ENCODE peak calls at places on chromosomes 6 and 20, in five cellular contexts. R is heart right ventricle, G is fibroblast of lung, W is lower lobe of right lung, E is SJSA1. X is an unnamed sample.

GRCh38 chr6:109491207-109491938 is 8.4 kb upstream of the ZBTB24 start:
- DNase-seq in G (no peak), E (no peak), W (no peak), R (no peak), X (no peak)

GRCh38 chr20:33192912-33193501 is 24.1 kb upstream of the BPIFA3 start:
- DNase-seq in G (no peak), W (no peak), E (no peak), R (no peak), X (no peak)

GRCh38 chr6:90241229-90241873 is 55.3 kb downstream of the BACH2 start:
- DNase-seq in R (peak; percentile 30), G (no peak), E (no peak), W (no peak), X (no peak)

GRCh38 chr6:30127238-30128093 is 8.5 kb upstream of the TRIM40 start:
- DNase-seq in R (no peak), G (no peak), W (no peak), E (no peak), X (no peak)

GRCh38 chr20:36687850-36688249 is 41.9 kb upstream of the SLA2 start:
- DNase-seq in R (no peak), G (no peak), W (no peak), E (no peak), X (no peak)

GRCh38 chr6:100078509-100078908 is 84.5 kb upstream of the MCHR2 start:
- DNase-seq in E (peak; percentile 43), G (peak; percentile 6), W (no peak), R (no peak), X (no peak)

GRCh38 chr6:160118620-160119234 is 2.9 kb upstream of the SLC22A1 start:
- DNase-seq in E (no peak), R (no peak), G (no peak), W (no peak), X (no peak)

GRCh38 chr20:2820896-2821869 is 5.0 kb downstream of the TMEM239 start:
- DNase-seq in G (no peak), W (no peak), E (no peak), R (no peak), X (no peak)

GRCh38 chr6:7904654-7905319 is 5.8 kb downstream of the TXNDC5 start:
- DNase-seq in W (no peak), G (no peak), R (no peak), E (no peak), X (no peak)

GRCh38 chr6:131251593-131252204 is 116.4 kb downstream of the AKAP7 start:
- DNase-seq in W (no peak), E (no peak), G (no peak), R (no peak), X (no peak)

GRCh38 chr20:6120491-6120988 is 2.3 kb downstream of the FERMT1 start:
- DNase-seq in G (no peak), W (no peak), E (no peak), R (no peak), X (no peak)

GRCh38 chr20:10611357-10611756 is 62.4 kb downstream of the JAG1 start:
- DNase-seq in E (peak; percentile 28), R (peak; percentile 70), W (no peak), G (peak; percentile 50), X (no peak)

GRCh38 chr6:134846031-134846430 is 103.9 kb downstream of the ALDH8A1 start:
- DNase-seq in E (no peak), R (no peak), W (no peak), G (peak; percentile 78), X (no peak)

GRCh38 chr6:32941412-32941784 is 570 bp upstream of the HLA-DMB start:
- DNase-seq in W (no peak), R (no peak), G (no peak), E (no peak), X (peak; percentile 30)

GRCh38 chr20:38975539-38976120 is 13.5 kb downstream of the DHX35 start:
- DNase-seq in G (no peak), R (no peak), E (no peak), W (no peak), X (no peak)

GRCh38 chr20:38970302-38970701 is 8.2 kb downstream of the DHX35 start:
- DNase-seq in G (peak; percentile 31), R (no peak), E (peak; percentile 42), W (no peak), X (no peak)

GRCh38 chr20:38969708-38970107 is 7.6 kb downstream of the DHX35 start:
- DNase-seq in R (no peak), W (no peak), G (no peak), E (no peak), X (no peak)

GRCh38 chr20:38973107-38973506 is 11.0 kb downstream of the DHX35 start:
- DNase-seq in R (no peak), G (no peak), W (no peak), E (no peak), X (no peak)

GRCh38 chr20:38973546-38974120 is 11.5 kb downstream of the DHX35 start:
- DNase-seq in E (peak; percentile 44), G (peak; percentile 72), R (peak; percentile 34), W (no peak), X (no peak)
- H3K27ac ChIP-seq in E (peak overlapping the region; percentile 2), G (peak overlapping the region; percentile 59), R (no peak overlapping the region), W (no peak overlapping the region), X (no peak overlapping the region)

GRCh38 chr6:43804550-43805223 is 34.7 kb downstream of the VEGFA start:
- DNase-seq in R (no peak), E (no peak), G (no peak), W (no peak), X (no peak)
- H3K4me1 ChIP-seq in R (peaks cover 7% of the 10 kb centered on the region), E (peaks cover 3% of the 10 kb centered on the region), G (peaks cover 5% of the 10 kb centered on the region), W (peaks cover 77% of the 10 kb centered on the region), X (no peaks in the 10 kb centered on the region)

DNA sequence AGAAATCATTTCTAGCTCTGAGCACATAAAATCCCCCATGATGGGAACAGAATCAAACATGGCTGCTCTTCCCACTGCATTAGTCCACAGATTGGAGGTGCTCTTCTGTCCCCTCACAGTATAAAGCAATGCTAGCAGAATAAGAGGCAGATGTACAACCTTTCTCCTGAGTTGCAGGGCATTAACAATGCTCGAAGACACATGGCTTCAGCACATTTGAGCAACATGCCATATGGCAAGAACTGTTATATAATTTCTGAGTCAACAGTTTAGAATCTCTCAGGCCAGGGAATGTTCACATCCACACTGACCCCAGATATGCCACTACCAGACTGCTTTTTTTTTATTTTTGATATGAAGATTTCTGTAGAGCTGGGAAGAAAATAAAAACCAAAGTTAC is 119.6 kb downstream of the KIF13A start:
- DNase-seq in R (no peak), W (no peak), G (peak; percentile 73), E (peak; percentile 65), X (no peak)
- H3K27ac ChIP-seq in R (no peak overlapping the region), W (peak overlapping the region; percentile 5), G (no peak overlapping the region), E (peak overlapping the region; percentile 68), X (no peak overlapping the region)

DNA sequence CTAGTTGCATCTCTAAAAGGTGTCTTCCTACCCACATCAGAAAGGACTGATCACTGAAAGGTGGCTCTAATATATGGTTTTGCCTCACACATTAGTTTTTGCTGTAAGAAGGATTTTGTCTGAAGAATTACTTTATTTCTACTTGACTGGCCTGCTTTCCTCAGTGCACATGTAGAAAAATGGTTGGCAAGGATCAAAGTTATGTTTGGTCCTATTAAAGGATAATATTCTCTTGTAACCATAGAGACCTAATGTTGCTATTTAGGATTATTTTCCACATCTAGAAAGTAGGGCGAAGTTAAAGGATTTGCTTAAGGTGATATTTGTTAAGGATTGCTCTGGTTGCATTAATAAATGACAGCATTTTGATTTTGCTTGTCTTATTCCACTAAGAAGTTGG is 40.7 kb downstream of the PHACTR2 start:
- DNase-seq in R (no peak), E (no peak), G (no peak), W (no peak), X (no peak)
- H3K4me1 ChIP-seq in R (peaks cover 6% of the 10 kb centered on the region), E (no peaks in the 10 kb centered on the region), G (no peaks in the 10 kb centered on the region), W (no peaks in the 10 kb centered on the region), X (no peaks in the 10 kb centered on the region)

DNA sequence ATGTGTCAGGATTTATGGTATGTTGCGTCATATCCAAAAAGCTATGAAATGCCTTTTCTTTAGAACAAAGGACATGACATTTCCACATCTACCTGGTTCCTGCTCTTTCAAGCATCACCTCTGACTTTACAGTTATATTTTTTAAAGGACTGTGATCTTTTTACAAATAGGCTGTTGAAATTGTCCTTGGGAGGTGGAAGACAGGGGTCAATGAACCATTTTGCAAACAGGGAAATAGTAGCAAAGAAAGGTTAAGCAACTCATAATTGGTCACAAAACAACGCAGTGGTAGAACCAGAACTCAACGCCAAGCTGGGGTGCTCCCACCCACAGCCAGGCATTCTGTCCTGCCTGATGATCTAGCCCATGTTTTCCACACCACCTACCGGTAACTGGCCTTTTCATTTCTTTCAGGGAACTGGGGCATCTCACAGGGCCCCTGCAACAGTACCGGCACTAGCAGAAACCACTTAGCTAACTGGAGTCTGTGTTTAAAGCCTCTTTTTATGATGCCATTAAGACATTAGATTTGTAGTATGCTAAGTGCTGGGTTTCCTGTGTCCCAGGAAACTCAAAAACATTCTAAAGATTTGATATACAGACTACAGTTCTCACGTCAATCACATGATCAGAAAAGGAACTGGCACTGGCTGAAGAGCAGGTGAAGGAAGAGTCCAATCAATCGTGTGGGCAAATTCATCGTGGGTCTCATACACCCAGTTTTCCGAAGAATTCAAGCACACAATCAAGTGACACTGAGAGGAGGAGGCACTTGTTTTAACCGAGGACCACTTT is 13.9 kb downstream of the ZNF217 start:
- DNase-seq in E (no peak), G (peak; percentile 90), W (peak; percentile 42), R (no peak), X (no peak)
- H3K27ac ChIP-seq in E (peak overlapping the region; percentile 15), G (peak overlapping the region; percentile 45), W (peak overlapping the region; percentile 74), R (no peak overlapping the region), X (peak overlapping the region; percentile 75)

GRCh38 chr6:68875403-68875802 is 240.3 kb downstream of the ADGRB3 start:
- DNase-seq in R (no peak), G (no peak), W (no peak), E (no peak), X (no peak)

GRCh38 chr6:68880050-68880449 is 245.0 kb downstream of the ADGRB3 start:
- DNase-seq in G (peak; percentile 20), R (no peak), W (no peak), E (no peak), X (no peak)

GRCh38 chr6:68874747-68875146 is 239.7 kb downstream of the ADGRB3 start:
- DNase-seq in R (no peak), E (no peak), G (no peak), W (no peak), X (no peak)

GRCh38 chr6:68873236-68873635 is 238.2 kb downstream of the ADGRB3 start:
- DNase-seq in W (no peak), E (no peak), R (no peak), G (no peak), X (no peak)

DNA sequence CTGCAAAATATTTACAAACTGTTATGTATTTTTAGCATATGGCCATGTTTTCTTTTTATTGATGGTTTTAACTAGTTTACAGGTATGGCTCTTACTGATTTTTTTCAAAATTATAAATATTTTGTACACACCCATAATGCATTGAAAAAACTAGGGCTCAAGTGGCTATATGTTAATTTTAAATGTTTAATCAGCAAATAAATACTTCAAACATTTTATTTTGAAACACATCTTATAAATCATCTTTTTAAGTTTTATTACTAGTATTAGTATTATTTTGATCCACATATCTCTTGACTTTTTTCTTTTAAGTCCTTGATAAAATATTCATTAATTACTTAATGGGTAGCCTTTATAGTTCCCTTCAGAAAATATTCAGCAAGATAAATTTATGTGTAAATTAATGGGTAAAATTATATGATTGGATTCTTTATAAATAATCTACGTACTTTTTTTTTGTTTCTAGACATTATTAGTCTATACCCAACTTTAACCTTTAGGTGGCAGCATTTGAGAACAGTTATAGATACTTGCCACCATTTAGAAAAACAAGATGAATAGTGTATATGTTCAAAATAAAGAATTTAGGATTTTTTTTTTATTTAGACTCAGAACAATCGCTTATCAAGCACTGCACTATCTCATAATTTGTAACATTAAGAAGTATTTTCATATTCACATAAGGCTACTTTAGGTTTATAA is 241.9 kb downstream of the ADGRB3 start:
- DNase-seq in W (no peak), R (no peak), G (peak; percentile 53), E (no peak), X (no peak)
- H3K4me1 ChIP-seq in W (no peaks in the 10 kb centered on the region), R (no peaks in the 10 kb centered on the region), G (no peaks in the 10 kb centered on the region), E (no peaks in the 10 kb centered on the region), X (no peaks in the 10 kb centered on the region)

GRCh38 chr6:6734463-6735455 is 146.2 kb downstream of the LY86 start:
- DNase-seq in W (no peak), R (no peak), E (no peak), G (no peak), X (no peak)
- H3K27ac ChIP-seq in W (no peak overlapping the region), R (peak overlapping the region; percentile 3), E (no peak overlapping the region), G (no peak overlapping the region), X (no peak overlapping the region)